ENCODE peak calls at places on chromosome 3, in six cellular contexts. One of them, this sample, is unnamed.

GRCh38 chr3:68878322-68878721 is 54.0 kb downstream of the TAFA4 start:
- DNase-seq in A549: peak
- DNase-seq in HepG2: peak
- DNase-seq in SK-N-SH: peak
- DNase-seq in GM12878: no peak
- DNase-seq in K562: peak
- DNase-seq in this sample: peak

GRCh38 chr3:61724801-61725200 is 163.4 kb downstream of the PTPRG start:
- DNase-seq in A549: no peak
- DNase-seq in HepG2: no peak
- DNase-seq in SK-N-SH: no peak
- DNase-seq in GM12878: no peak
- DNase-seq in K562: no peak
- DNase-seq in this sample: no peak

GRCh38 chr3:70989174-70989573 is 594.4 kb downstream of the FOXP1 start:
- DNase-seq in A549: no peak
- DNase-seq in HepG2: no peak
- DNase-seq in SK-N-SH: no peak
- DNase-seq in GM12878: no peak
- DNase-seq in K562: no peak
- DNase-seq in this sample: peak

GRCh38 chr3:105006164-105006563 is 360.5 kb upstream of the ALCAM start:
- DNase-seq in A549: no peak
- DNase-seq in HepG2: no peak
- DNase-seq in SK-N-SH: no peak
- DNase-seq in GM12878: no peak
- DNase-seq in K562: no peak
- DNase-seq in this sample: no peak

GRCh38 chr3:174158674-174159073 is 700.5 kb upstream of the NAALADL2 start:
- DNase-seq in A549: no peak
- DNase-seq in HepG2: no peak
- DNase-seq in SK-N-SH: no peak
- DNase-seq in GM12878: no peak
- DNase-seq in K562: no peak
- DNase-seq in this sample: no peak

GRCh38 chr3:110966966-110967663 is 104.5 kb upstream of the NECTIN3 start:
- DNase-seq in A549: no peak
- DNase-seq in HepG2: no peak
- DNase-seq in SK-N-SH: no peak
- DNase-seq in GM12878: no peak
- DNase-seq in K562: no peak
- DNase-seq in this sample: no peak

GRCh38 chr3:116473602-116474001 is 28.3 kb upstream of the LSAMP start:
- DNase-seq in A549: no peak
- DNase-seq in HepG2: no peak
- DNase-seq in SK-N-SH: no peak
- DNase-seq in GM12878: no peak
- DNase-seq in K562: no peak
- DNase-seq in this sample: peak

GRCh38 chr3:99485286-99485685 is 153.1 kb upstream of the COL8A1 start:
- DNase-seq in A549: no peak
- DNase-seq in HepG2: no peak
- DNase-seq in SK-N-SH: no peak
- DNase-seq in GM12878: no peak
- DNase-seq in K562: no peak
- DNase-seq in this sample: no peak

GRCh38 chr3:152174876-152175575 is 93.7 kb upstream of the MBNL1 start:
- DNase-seq in A549: no peak
- DNase-seq in HepG2: no peak
- DNase-seq in SK-N-SH: no peak
- DNase-seq in GM12878: no peak
- DNase-seq in K562: no peak
- DNase-seq in this sample: peak

GRCh38 chr3:134609821-134610454 is 40.9 kb downstream of the KY start:
- DNase-seq in A549: no peak
- DNase-seq in HepG2: no peak
- DNase-seq in SK-N-SH: no peak
- DNase-seq in GM12878: no peak
- DNase-seq in K562: no peak
- DNase-seq in this sample: no peak

GRCh38 chr3:78414261-78414660 is 1353.5 kb downstream of the ROBO1 start:
- DNase-seq in A549: no peak
- DNase-seq in HepG2: no peak
- DNase-seq in SK-N-SH: no peak
- DNase-seq in GM12878: no peak
- DNase-seq in K562: no peak
- DNase-seq in this sample: no peak

GRCh38 chr3:127396473-127396872 is 108.6 kb upstream of the PRR20G start:
- DNase-seq in A549: no peak
- DNase-seq in HepG2: no peak
- DNase-seq in SK-N-SH: no peak
- DNase-seq in GM12878: no peak
- DNase-seq in K562: no peak
- DNase-seq in this sample: no peak

GRCh38 chr3:46996689-46997452 is 17.4 kb downstream of the NBEAL2 start:
- DNase-seq in A549: no peak
- DNase-seq in HepG2: no peak
- DNase-seq in SK-N-SH: peak
- DNase-seq in GM12878: no peak
- DNase-seq in K562: no peak
- DNase-seq in this sample: no peak

GRCh38 chr3:195909645-195910498 is 1.5 kb upstream of the TNK2 start:
- DNase-seq in A549: peak
- DNase-seq in HepG2: peak
- DNase-seq in SK-N-SH: peak
- DNase-seq in GM12878: no peak
- DNase-seq in K562: peak
- DNase-seq in this sample: peak

GRCh38 chr3:152969557-152970300 is 134.8 kb downstream of the P2RY1 start:
- DNase-seq in A549: peak
- DNase-seq in HepG2: peak
- DNase-seq in SK-N-SH: no peak
- DNase-seq in GM12878: no peak
- DNase-seq in K562: no peak
- DNase-seq in this sample: no peak

GRCh38 chr3:171257251-171258179 is 202.7 kb downstream of the TNIK start:
- DNase-seq in A549: no peak
- DNase-seq in HepG2: no peak
- DNase-seq in SK-N-SH: no peak
- DNase-seq in GM12878: peak
- DNase-seq in K562: no peak
- DNase-seq in this sample: peak

GRCh38 chr3:176971613-176972174 is 225.6 kb downstream of the TBL1XR1 start:
- DNase-seq in A549: no peak
- DNase-seq in HepG2: no peak
- DNase-seq in SK-N-SH: no peak
- DNase-seq in GM12878: no peak
- DNase-seq in K562: no peak
- DNase-seq in this sample: peak

GRCh38 chr3:111616417-111617105 is 21.4 kb upstream of the ZBED2 start:
- DNase-seq in A549: peak
- DNase-seq in HepG2: peak
- DNase-seq in SK-N-SH: no peak
- DNase-seq in GM12878: no peak
- DNase-seq in K562: no peak
- DNase-seq in this sample: peak

GRCh38 chr3:128931046-128931445 is 51.6 kb downstream of the ACAD9 start:
- DNase-seq in A549: no peak
- DNase-seq in HepG2: no peak
- DNase-seq in SK-N-SH: no peak
- DNase-seq in GM12878: no peak
- DNase-seq in K562: no peak
- DNase-seq in this sample: no peak

GRCh38 chr3:64954995-64955636 is 267.3 kb upstream of the ADAMTS9 start:
- DNase-seq in A549: no peak
- DNase-seq in HepG2: no peak
- DNase-seq in SK-N-SH: peak
- DNase-seq in GM12878: no peak
- DNase-seq in K562: peak
- DNase-seq in this sample: no peak

GRCh38 chr3:8964436-8965370 is 1.4 kb upstream of the RAD18 start:
- DNase-seq in A549: peak
- DNase-seq in HepG2: peak
- DNase-seq in SK-N-SH: no peak
- DNase-seq in GM12878: no peak
- DNase-seq in K562: no peak
- DNase-seq in this sample: peak

GRCh38 chr3:181008796-181009195 is 19.3 kb upstream of the DNAJC19 start:
- DNase-seq in A549: no peak
- DNase-seq in HepG2: no peak
- DNase-seq in SK-N-SH: no peak
- DNase-seq in GM12878: no peak
- DNase-seq in K562: no peak
- DNase-seq in this sample: no peak

GRCh38 chr3:198079771-198080520 is 119.9 kb downstream of the LMLN start:
- DNase-seq in A549: peak
- DNase-seq in HepG2: no peak
- DNase-seq in SK-N-SH: no peak
- DNase-seq in GM12878: no peak
- DNase-seq in K562: peak
- DNase-seq in this sample: peak

GRCh38 chr3:474828-475227 is 278.3 kb downstream of the CHL1 start:
- DNase-seq in A549: no peak
- DNase-seq in HepG2: no peak
- DNase-seq in SK-N-SH: no peak
- DNase-seq in GM12878: no peak
- DNase-seq in K562: no peak
- DNase-seq in this sample: no peak

GRCh38 chr3:127254730-127255129 is 33.1 kb downstream of the PRR20G start:
- DNase-seq in A549: peak
- DNase-seq in HepG2: peak
- DNase-seq in SK-N-SH: peak
- DNase-seq in GM12878: no peak
- DNase-seq in K562: peak
- DNase-seq in this sample: no peak

GRCh38 chr3:11452988-11453847 is 181.0 kb downstream of the ATG7 start:
- DNase-seq in A549: no peak
- DNase-seq in HepG2: peak
- DNase-seq in SK-N-SH: no peak
- DNase-seq in GM12878: no peak
- DNase-seq in K562: no peak
- DNase-seq in this sample: peak

DNA sequence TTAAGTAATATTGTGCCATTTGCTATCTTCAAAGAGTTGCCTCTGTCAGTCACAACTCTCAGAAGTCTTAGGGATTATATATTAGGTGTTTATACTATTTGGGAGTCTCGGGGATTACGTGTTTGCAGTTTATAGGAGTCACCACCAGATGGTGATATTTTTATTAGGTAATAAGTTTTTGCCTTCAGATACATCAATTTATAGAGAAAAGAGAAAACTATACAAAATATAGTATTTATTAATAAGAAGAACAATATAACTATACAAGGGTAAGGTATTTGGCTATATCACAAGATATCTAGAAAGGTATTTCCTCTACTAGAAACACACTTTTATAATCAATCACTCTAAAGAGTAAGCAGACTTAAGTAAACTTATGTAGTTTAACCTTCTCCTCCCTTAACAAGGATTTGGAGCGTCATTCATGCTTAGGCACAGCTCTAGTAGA is 10.7 kb upstream of the DHX36 start:
- DNase-seq in A549: peak
- DNase-seq in HepG2: peak
- DNase-seq in SK-N-SH: peak
- DNase-seq in GM12878: no peak
- DNase-seq in K562: peak
- DNase-seq in this sample: peak
- TF ChIP-seq SMC3 in A549: peak
- TF ChIP-seq SMC3 in HepG2: no peak
- TF ChIP-seq SMC3 in SK-N-SH: peak
- TF ChIP-seq SMC3 in GM12878: peak
- TF ChIP-seq SMC3 in K562: no peak
- TF ChIP-seq SMC3 in this sample: peak

DNA sequence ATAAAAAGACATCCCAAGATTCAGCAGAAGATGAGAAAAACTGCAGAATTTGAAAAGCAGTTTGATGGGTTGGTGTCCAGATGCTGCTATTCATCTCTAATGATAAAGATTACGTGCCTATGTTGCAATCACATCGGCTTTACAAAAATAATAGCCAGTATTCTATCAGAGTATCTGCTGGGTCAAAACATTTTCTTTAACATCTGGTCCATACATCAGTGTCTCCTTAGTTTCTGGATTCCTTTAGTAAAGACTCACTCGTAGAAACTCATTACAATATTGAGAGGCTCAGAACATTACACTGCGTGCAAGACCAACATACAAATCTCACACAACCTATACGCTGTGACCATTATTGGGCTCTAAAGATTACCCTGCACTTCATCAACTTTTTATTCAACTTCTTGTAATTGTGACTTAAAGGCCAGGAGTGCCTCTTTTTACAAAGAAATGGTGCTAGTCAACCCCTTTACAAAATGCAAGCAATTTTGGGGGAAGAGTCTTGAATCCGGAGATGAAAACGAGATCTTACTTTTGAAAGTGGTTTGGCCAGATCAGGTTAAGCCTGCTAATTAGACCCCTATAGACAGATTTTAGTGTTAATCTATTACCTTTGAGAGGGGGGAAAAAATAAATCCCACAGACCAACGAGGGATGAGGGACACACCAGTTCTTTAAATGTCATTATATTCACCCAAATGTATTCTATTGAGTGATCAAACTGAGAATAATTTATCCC is 2.9 kb downstream of the TRA2B start:
- DNase-seq in A549: no peak
- DNase-seq in HepG2: no peak
- DNase-seq in SK-N-SH: no peak
- DNase-seq in GM12878: no peak
- DNase-seq in K562: no peak
- DNase-seq in this sample: peak
- TF ChIP-seq SMC3 in A549: no peak
- TF ChIP-seq SMC3 in HepG2: no peak
- TF ChIP-seq SMC3 in SK-N-SH: no peak
- TF ChIP-seq SMC3 in GM12878: no peak
- TF ChIP-seq SMC3 in K562: no peak
- TF ChIP-seq SMC3 in this sample: no peak

GRCh38 chr3:4503050-4503449 is 9.9 kb downstream of the ITPR1 start:
- DNase-seq in A549: no peak
- DNase-seq in HepG2: no peak
- DNase-seq in SK-N-SH: no peak
- DNase-seq in GM12878: no peak
- DNase-seq in K562: no peak
- DNase-seq in this sample: no peak
- TF ChIP-seq SMC3 in A549: no peak
- TF ChIP-seq SMC3 in HepG2: no peak
- TF ChIP-seq SMC3 in SK-N-SH: no peak
- TF ChIP-seq SMC3 in GM12878: no peak
- TF ChIP-seq SMC3 in K562: no peak
- TF ChIP-seq SMC3 in this sample: no peak

DNA sequence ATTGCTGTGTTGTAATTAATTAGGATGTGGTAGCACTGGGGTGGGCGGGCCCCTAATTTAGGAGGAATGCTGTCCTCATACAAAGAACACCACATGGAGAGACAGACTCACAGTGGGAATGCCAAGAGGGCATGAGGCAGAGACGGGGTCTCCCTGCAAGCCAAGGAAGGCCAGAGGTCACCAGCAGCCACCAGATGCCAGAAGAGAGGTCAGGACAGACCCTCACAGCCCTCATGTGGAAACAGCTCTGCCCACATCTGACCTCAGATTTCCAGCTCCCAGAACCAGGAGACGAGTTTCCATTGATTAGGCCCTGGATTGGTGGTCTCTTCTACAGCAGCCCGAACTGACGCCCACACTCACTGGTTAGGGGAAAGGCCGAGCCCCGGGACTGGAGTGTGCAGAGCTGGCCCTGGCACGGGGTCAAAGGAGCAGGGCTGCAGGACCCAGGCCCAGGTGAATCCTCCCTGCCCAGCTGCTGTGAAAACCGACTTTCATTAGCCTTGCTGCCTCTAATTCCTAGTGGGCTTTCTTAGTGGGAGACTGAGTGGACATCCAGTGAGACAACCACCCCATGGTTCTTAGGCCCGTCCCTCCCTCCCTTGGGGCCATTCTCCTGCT is 43.0 kb upstream of the SLC41A3 start:
- DNase-seq in A549: no peak
- DNase-seq in HepG2: no peak
- DNase-seq in SK-N-SH: peak
- DNase-seq in GM12878: no peak
- DNase-seq in K562: no peak
- DNase-seq in this sample: no peak
- TF ChIP-seq SMC3 in A549: no peak
- TF ChIP-seq SMC3 in HepG2: no peak
- TF ChIP-seq SMC3 in SK-N-SH: no peak
- TF ChIP-seq SMC3 in GM12878: no peak
- TF ChIP-seq SMC3 in K562: no peak
- TF ChIP-seq SMC3 in this sample: no peak

This sample was measured in IMR-90.